ENCODE peak calls at places on chromosomes 12 and 14, in ten cellular contexts. G is A549; M is CD8-positive, alpha-beta T cell; V is PC-3; F is SJSA1; L is ovary; T is CD4-positive, CD25-positive, alpha-beta regulatory T cell; N is endothelial cell of umbilical vein; W is mesenchymal stem cell; Q is GM23248. H is an unnamed sample. For H3K4me1, the result is how much of the 10 kb centered on the place peaks cover.

GRCh38 chr12:67854351-67854750 is 134.9 kb upstream of the IFNG-AS1 start:
- DNase-seq in G (no peak), M (no peak), V (no peak), F (no peak), L (no peak), T (no peak), N (no peak), W (peak), Q (peak), H (no peak)

GRCh38 chr12:108052260-108052659 is 76.8 kb upstream of the WSCD2 start:
- DNase-seq in G (no peak), M (no peak), V (no peak), F (no peak), L (no peak), T (no peak), N (no peak), W (no peak), Q (no peak), H (peak)

GRCh38 chr12:10363922-10364838 is 25.7 kb downstream of the KLRK1 start:
- DNase-seq in G (peak), M (no peak), V (peak), F (peak), L (peak), T (peak), N (peak), W (peak), Q (peak), H (peak)

GRCh38 chr12:113200016-113200797 is 14.7 kb downstream of the RITA1 start:
- DNase-seq in G (no peak), M (no peak), V (no peak), F (no peak), L (peak), T (no peak), N (no peak), W (no peak), Q (no peak), H (no peak)

GRCh38 chr12:89960011-89960507 is 251.4 kb upstream of the ATP2B1 start:
- DNase-seq in G (no peak), M (no peak), V (peak), F (no peak), L (no peak), T (no peak), N (peak), W (peak), Q (peak), H (peak)

GRCh38 chr12:108578264-108578663 is 15.9 kb downstream of the ISCU start:
- DNase-seq in G (no peak), M (no peak), V (no peak), F (no peak), L (no peak), T (no peak), N (no peak), W (no peak), Q (no peak), H (no peak)

GRCh38 chr14:77026930-77027537 is 1.5 kb downstream of the IRF2BPL start:
- DNase-seq in G (no peak), M (peak), V (peak), F (peak), L (peak), T (peak), N (peak), W (peak), Q (peak), H (peak)

GRCh38 chr12:110436231-110436630 is 13.9 kb downstream of the ARPC3 start:
- DNase-seq in G (no peak), M (no peak), V (peak), F (no peak), L (no peak), T (no peak), N (peak), W (no peak), Q (peak), H (no peak)

GRCh38 chr12:54357802-54358619 is 6.3 kb downstream of the GPR84 start:
- DNase-seq in G (no peak), M (no peak), V (peak), F (no peak), L (no peak), T (peak), N (peak), W (peak), Q (peak), H (peak)

GRCh38 chr12:57429473-57430116 is 1.2 kb downstream of the R3HDM2 start:
- DNase-seq in G (no peak), M (no peak), V (no peak), F (no peak), L (no peak), T (no peak), N (no peak), W (no peak), Q (peak), H (no peak)

GRCh38 chr14:77109656-77110055 is 11.6 kb downstream of the CIPC start:
- DNase-seq in G (no peak), M (no peak), V (no peak), F (no peak), L (no peak), T (no peak), N (no peak), W (no peak), Q (no peak), H (no peak)

GRCh38 chr14:74848768-74849167 is 27.2 kb downstream of the PROX2 start:
- DNase-seq in G (no peak), M (no peak), V (no peak), F (no peak), L (no peak), T (no peak), N (no peak), W (no peak), Q (peak), H (no peak)

GRCh38 chr12:113154351-113154973 is 4.9 kb downstream of the CFAP73 start:
- DNase-seq in G (no peak), M (no peak), V (no peak), F (no peak), L (peak), T (peak), N (peak), W (peak), Q (peak), H (no peak)

GRCh38 chr12:47022296-47022695 is 57.1 kb upstream of the PCED1B start:
- DNase-seq in G (no peak), M (no peak), V (peak), F (peak), L (no peak), T (no peak), N (peak), W (peak), Q (peak), H (no peak)

GRCh38 chr12:25384038-25384953 is 133.6 kb upstream of the KRAS start:
- DNase-seq in G (no peak), M (no peak), V (no peak), F (no peak), L (no peak), T (no peak), N (no peak), W (peak), Q (no peak), H (no peak)

GRCh38 chr14:84390010-84390409 is 1139.9 kb upstream of the FLRT2 start:
- DNase-seq in G (no peak), M (no peak), V (no peak), F (no peak), L (no peak), T (no peak), N (no peak), W (no peak), Q (no peak), H (no peak)

GRCh38 chr12:112480931-112481330 is 62.2 kb downstream of the PTPN11 start:
- DNase-seq in G (no peak), M (no peak), V (no peak), F (no peak), L (no peak), T (no peak), N (no peak), W (no peak), Q (no peak), H (no peak)

GRCh38 chr12:96219700-96220206 is 25.6 kb downstream of the ELK3 start:
- DNase-seq in G (peak), M (no peak), V (peak), F (peak), L (no peak), T (no peak), N (peak), W (peak), Q (peak), H (no peak)

GRCh38 chr14:74503256-74503972 is 9.8 kb downstream of the ISCA2 start:
- DNase-seq in G (no peak), M (no peak), V (no peak), F (no peak), L (peak), T (no peak), N (no peak), W (no peak), Q (no peak), H (no peak)

GRCh38 chr12:46557539-46558373 is 185.2 kb upstream of the SLC38A2 start:
- DNase-seq in G (no peak), M (no peak), V (peak), F (no peak), L (no peak), T (no peak), N (no peak), W (peak), Q (peak), H (no peak)

GRCh38 chr12:55675671-55676070 is 32.0 kb downstream of the ITGA7 start:
- DNase-seq in G (no peak), M (no peak), V (no peak), F (no peak), L (peak), T (no peak), N (no peak), W (no peak), Q (no peak), H (no peak)

GRCh38 chr12:32365473-32366064 is 33.8 kb upstream of the FGD4 start:
- DNase-seq in G (peak), M (no peak), V (peak), F (peak), L (no peak), T (peak), N (peak), W (peak), Q (peak), H (peak)

GRCh38 chr12:63917864-63918742 is 73.6 kb downstream of the SRGAP1 start:
- DNase-seq in G (peak), M (no peak), V (peak), F (peak), L (no peak), T (no peak), N (peak), W (peak), Q (peak), H (no peak)

GRCh38 chr14:23074906-23075305 is 17.6 kb upstream of the CDH24 start:
- DNase-seq in G (no peak), M (no peak), V (no peak), F (no peak), L (no peak), T (no peak), N (no peak), W (no peak), Q (no peak), H (no peak)

GRCh38 chr14:61476737-61477410 is 155.5 kb downstream of the PRKCH start:
- DNase-seq in G (peak), M (peak), V (no peak), F (no peak), L (no peak), T (peak), N (peak), W (peak), Q (peak), H (peak)

GRCh38 chr14:61480704-61481285 is 159.4 kb downstream of the PRKCH start:
- DNase-seq in G (no peak), M (no peak), V (no peak), F (no peak), L (no peak), T (no peak), N (no peak), W (no peak), Q (no peak), H (no peak)

GRCh38 chr14:61479746-61480502 is 158.5 kb downstream of the PRKCH start:
- DNase-seq in G (no peak), M (no peak), V (peak), F (peak), L (no peak), T (no peak), N (peak), W (peak), Q (peak), H (no peak)

GRCh38 chr14:61477845-61478438 is 156.6 kb downstream of the PRKCH start:
- DNase-seq in G (no peak), M (no peak), V (peak), F (no peak), L (peak), T (peak), N (peak), W (peak), Q (peak), H (no peak)

DNA sequence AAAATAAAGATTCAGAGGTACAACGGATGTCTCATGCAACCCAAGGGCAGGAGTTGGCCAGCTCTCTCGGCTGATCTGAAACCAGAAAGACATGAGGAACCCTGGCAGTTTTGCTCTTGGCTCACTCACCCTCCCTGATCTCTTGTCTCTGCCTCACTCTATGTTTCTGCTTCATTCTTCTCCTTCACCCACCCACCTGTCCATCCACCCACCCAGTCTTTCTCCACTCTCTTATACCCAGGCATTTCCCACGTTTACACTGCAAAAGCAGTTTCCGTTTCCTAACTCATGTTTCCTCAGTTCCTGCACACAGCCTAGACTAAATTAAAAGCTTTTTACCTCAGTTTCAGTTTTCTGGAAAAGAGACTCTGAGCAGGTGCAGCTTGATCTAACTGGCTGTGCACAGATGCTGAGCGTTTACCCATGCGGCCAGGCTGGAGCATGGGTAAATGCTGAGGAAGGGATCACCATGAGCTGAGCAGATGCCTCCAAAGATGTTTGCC is 157.6 kb downstream of the PRKCH start:
- DNase-seq in G (no peak), M (no peak), V (no peak), F (no peak), L (no peak), T (peak), N (no peak), W (no peak), Q (no peak), H (no peak)
- H3K4me1 ChIP-seq in G (half or more), M (half or more), V (half or more), F (under half), L (under half), T (half or more), N (under half), W (under half), Q (under half), H (half or more)

GRCh38 chr12:12909995-12910391 is 18.6 kb downstream of the GPRC5A start:
- DNase-seq in G (no peak), M (no peak), V (no peak), F (no peak), L (peak), T (no peak), N (no peak), W (peak), Q (no peak), H (no peak)
- H3K4me1 ChIP-seq in G (half or more), M (under half), V (under half), F (under half), L (under half), T (under half), N (under half), W (under half), Q (under half), H (under half)

GRCh38 chr12:104707179-104707578 is 250.4 kb downstream of the CHST11 start:
- DNase-seq in G (no peak), M (no peak), V (no peak), F (no peak), L (no peak), T (no peak), N (no peak), W (no peak), Q (peak), H (no peak)

GRCh38 chr12:104710940-104711725 is 247.0 kb downstream of the SLC41A2 start:
- DNase-seq in G (no peak), M (no peak), V (peak), F (no peak), L (no peak), T (no peak), N (no peak), W (no peak), Q (peak), H (no peak)

GRCh38 chr12:104708891-104709290 is 249.2 kb downstream of the SLC41A2 start:
- DNase-seq in G (no peak), M (no peak), V (no peak), F (no peak), L (no peak), T (no peak), N (no peak), W (no peak), Q (no peak), H (no peak)

GRCh38 chr12:104709692-104710435 is 248.2 kb downstream of the SLC41A2 start:
- DNase-seq in G (no peak), M (no peak), V (no peak), F (no peak), L (no peak), T (no peak), N (no peak), W (peak), Q (peak), H (no peak)

GRCh38 chr12:104707794-104708558 is 250.1 kb downstream of the SLC41A2 start:
- DNase-seq in G (no peak), M (no peak), V (no peak), F (no peak), L (no peak), T (no peak), N (no peak), W (no peak), Q (no peak), H (no peak)
- H3K4me1 ChIP-seq in G (under half), M (under half), V (under half), F (under half), L (under half), T (under half), N (under half), W (under half), Q (under half), H (under half)

GRCh38 chr14:49640540-49641417 is 5.7 kb upstream of the DNAAF2 start:
- DNase-seq in G (no peak), M (no peak), V (no peak), F (no peak), L (no peak), T (no peak), N (no peak), W (peak), Q (no peak), H (no peak)
- H3K4me1 ChIP-seq in G (under half), M (under half), V (under half), F (under half), L (under half), T (under half), N (under half), W (under half), Q (under half), H (under half)

DNA sequence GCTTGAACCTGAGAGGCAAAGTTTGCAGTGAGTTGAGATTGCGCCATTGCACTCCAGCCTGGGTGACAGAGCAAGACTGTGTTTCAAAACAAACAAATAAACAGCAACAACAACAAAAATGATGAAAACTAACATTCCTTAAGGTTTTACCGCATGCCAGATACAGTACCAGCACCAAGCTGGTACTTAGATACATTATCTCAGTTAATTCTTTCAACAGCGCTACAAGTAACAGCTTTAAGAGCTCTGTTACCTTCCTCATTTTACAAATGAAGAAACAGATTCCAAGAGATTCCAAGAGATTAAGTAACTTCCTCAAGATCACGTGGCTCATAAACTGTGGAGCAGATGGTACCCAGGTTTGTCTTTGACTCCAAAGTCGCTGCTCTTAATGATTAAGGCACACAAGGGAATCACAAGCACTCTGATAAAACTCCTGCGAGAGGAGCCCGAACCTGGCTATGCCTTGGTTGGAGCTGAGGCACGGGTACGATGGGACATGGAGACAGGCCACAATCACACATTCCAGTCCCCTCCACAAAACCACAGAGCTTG is 17.8 kb upstream of the PLEK2 start:
- DNase-seq in G (no peak), M (no peak), V (no peak), F (no peak), L (no peak), T (no peak), N (no peak), W (no peak), Q (no peak), H (no peak)
- H3K4me1 ChIP-seq in G (under half), M (under half), V (under half), F (under half), L (under half), T (under half), N (under half), W (under half), Q (under half), H (under half)

H was measured in CD8-positive, alpha-beta memory T cell.